ENCODE peak calls at places on chromosomes 4 and X, in ten cellular contexts. B is heart right ventricle; I is CD8-positive, alpha-beta T cell; K is suprapubic skin; G is left lung; W is lung; A is endothelial cell of umbilical vein; P is SK-N-SH; J is brain microvascular endothelial cell; V is effector memory CD4-positive, alpha-beta T cell. E is an unnamed sample.
A peak's percentile ranks its signal among the peaks of the same experiment; 100 is the strongest.

GRCh38 chr4:38821739-38822138 is 17.1 kb upstream of the TLR1 start:
- DNase-seq in A (no peak), G (no peak), I (no peak), B (no peak), J (no peak), V (no peak), P (no peak), W (no peak), K (no peak), E (no peak)

GRCh38 chr4:138175337-138175794 is 66.8 kb downstream of the SLC7A11 start:
- DNase-seq in P (no peak), G (no peak), W (no peak), J (peak; percentile 37), B (no peak), K (no peak), I (no peak), V (no peak), A (peak; percentile 55), E (peak; percentile 43)

GRCh38 chr4:183142566-183143545 is 43.8 kb downstream of the WWC2 start:
- DNase-seq in G (no peak), J (no peak), A (peak; percentile 55), W (no peak), P (peak; percentile 76), I (no peak), V (no peak), K (no peak), B (peak; percentile 75), E (no peak)

GRCh38 chr4:123452585-123452984 is 56.0 kb downstream of the SPRY1 start:
- DNase-seq in K (no peak), P (peak; percentile 49), W (peak; percentile 57), G (no peak), I (no peak), B (peak; percentile 40), A (peak; percentile 59), J (peak; percentile 91), V (no peak), E (peak; percentile 59)

GRCh38 chr4:19748470-19748869 is 503.2 kb upstream of the SLIT2 start:
- DNase-seq in B (peak; percentile 51), J (peak; percentile 64), P (no peak), V (no peak), K (no peak), G (no peak), I (no peak), A (peak; percentile 7), W (peak; percentile 56), E (peak; percentile 32)

GRCh38 chr4:167339781-167340180 is 105.5 kb upstream of the SPOCK3 start:
- DNase-seq in K (no peak), J (no peak), G (no peak), A (no peak), W (no peak), B (no peak), P (no peak), I (no peak), V (no peak), E (no peak)

GRCh38 chr4:122577808-122578781 is 42.8 kb downstream of the IL21 start:
- DNase-seq in P (peak; percentile 50), I (peak; percentile 57), V (peak; percentile 48), J (peak; percentile 47), G (no peak), K (no peak), A (peak; percentile 40), B (peak; percentile 5), W (no peak), E (peak; percentile 47)

GRCh38 chr4:108398326-108398725 is 222.1 kb upstream of the RPL34 start:
- DNase-seq in W (no peak), V (no peak), B (no peak), G (no peak), K (no peak), P (no peak), A (no peak), J (peak; percentile 5), I (peak; percentile 11), E (no peak)

GRCh38 chr4:186771624-186772023 is 48.0 kb upstream of the FAT1 start:
- DNase-seq in I (no peak), V (no peak), B (no peak), G (no peak), J (no peak), P (no peak), W (no peak), K (no peak), A (no peak), E (no peak)

GRCh38 chr4:10074767-10075105 is 41.9 kb downstream of the WDR1 start:
- DNase-seq in I (no peak), V (no peak), K (no peak), J (peak; percentile 75), A (peak; percentile 53), B (no peak), P (no peak), W (no peak), G (peak; percentile 45), E (no peak)

GRCh38 chr4:77538144-77538543 is 67.5 kb upstream of the CXCL13 start:
- DNase-seq in B (no peak), J (peak; percentile 36), A (peak; percentile 7), V (no peak), W (no peak), I (no peak), K (no peak), G (no peak), P (no peak), E (no peak)

GRCh38 chrX:28552882-28553829 is 34.1 kb upstream of the IL1RAPL1 start:
- DNase-seq in B (no peak), G (no peak), V (no peak), A (no peak), K (no peak), J (no peak), I (no peak), W (no peak), P (no peak), E (no peak)

GRCh38 chr4:181008164-181008563 is 1235.0 kb upstream of the TENM3 start:
- DNase-seq in I (no peak), V (no peak), G (no peak), W (no peak), J (peak; percentile 56), P (no peak), A (no peak), B (no peak), K (no peak), E (no peak)

GRCh38 chr4:87973283-87974169 is 2.0 kb upstream of the SPP1 start:
- DNase-seq in J (peak; percentile 76), P (peak; percentile 66), V (no peak), G (peak; percentile 24), A (peak; percentile 78), K (no peak), I (peak; percentile 28), B (peak; percentile 63), W (no peak), E (peak; percentile 47)

GRCh38 chrX:56130013-56130412 is 102.1 kb upstream of the KLF8 start:
- DNase-seq in J (no peak), A (no peak), B (no peak), V (no peak), P (no peak), W (no peak), G (no peak), K (no peak), I (no peak), E (no peak)

GRCh38 chrX:56130436-56130835 is 101.7 kb upstream of the KLF8 start:
- DNase-seq in J (no peak), K (no peak), P (no peak), A (no peak), G (no peak), B (no peak), V (no peak), W (no peak), I (no peak), E (no peak)
- H3K27me3 ChIP-seq in J (no peaks in the 10 kb centered on the region), K (no peaks in the 10 kb centered on the region), P (no peaks in the 10 kb centered on the region), A (no peaks in the 10 kb centered on the region), G (no peaks in the 10 kb centered on the region), B (no peaks in the 10 kb centered on the region), V (no peaks in the 10 kb centered on the region), W (no peaks in the 10 kb centered on the region), I (no peaks in the 10 kb centered on the region), E (no peaks in the 10 kb centered on the region)

GRCh38 chrX:110989447-110989846 is 106.5 kb upstream of the PAK3 start:
- DNase-seq in W (no peak), A (no peak), J (no peak), B (no peak), P (no peak), G (no peak), I (no peak), V (no peak), K (no peak), E (no peak)
- H3K27me3 ChIP-seq in W (peaks cover 6% of the 10 kb centered on the region), A (no peaks in the 10 kb centered on the region), J (no peaks in the 10 kb centered on the region), B (no peaks in the 10 kb centered on the region), P (peaks cover 5% of the 10 kb centered on the region), G (peaks cover under 1% of the 10 kb centered on the region), I (no peaks in the 10 kb centered on the region), V (no peaks in the 10 kb centered on the region), K (no peaks in the 10 kb centered on the region), E (no peaks in the 10 kb centered on the region)

GRCh38 chr4:93827272-93827947 is 1.1 kb upstream of the ATOH1 start:
- DNase-seq in K (no peak), W (no peak), G (no peak), V (no peak), A (no peak), J (no peak), I (no peak), B (no peak), P (peak; percentile 44), E (peak; percentile 62)
- H3K27me3 ChIP-seq in K (peaks cover 73% of the 10 kb centered on the region), W (peaks cover 14% of the 10 kb centered on the region), G (peaks cover 54% of the 10 kb centered on the region), V (peaks cover 28% of the 10 kb centered on the region), A (peaks cover 69% of the 10 kb centered on the region), J (peaks cover 51% of the 10 kb centered on the region), I (peaks cover 4% of the 10 kb centered on the region), B (peaks cover 74% of the 10 kb centered on the region), P (peaks cover 56% of the 10 kb centered on the region), E (peaks cover 37% of the 10 kb centered on the region)

DNA sequence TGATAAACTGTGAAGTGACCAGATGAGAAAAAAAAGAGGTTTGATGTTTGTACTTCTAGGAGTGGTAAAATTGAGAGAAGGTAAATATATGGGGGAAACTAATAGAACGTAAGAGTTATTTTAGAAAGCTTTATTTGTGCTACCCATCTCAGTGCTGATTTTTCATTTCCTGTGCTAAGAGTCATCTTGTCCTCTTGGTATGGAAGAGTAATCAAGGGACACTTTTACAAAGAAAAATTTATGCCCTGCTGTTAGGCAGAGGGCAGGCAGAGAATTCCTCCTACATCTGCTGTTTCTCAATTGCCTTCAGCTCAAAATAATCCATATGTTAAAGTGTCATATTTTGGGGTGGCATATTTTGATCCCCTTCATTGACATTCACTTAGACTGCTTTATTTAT is 49.6 kb upstream of the BMP2K start:
- DNase-seq in V (no peak), B (no peak), W (no peak), I (no peak), P (no peak), J (no peak), A (no peak), K (no peak), G (no peak), E (no peak)
- H3K27me3 ChIP-seq in V (no peaks in the 10 kb centered on the region), B (no peaks in the 10 kb centered on the region), W (no peaks in the 10 kb centered on the region), I (no peaks in the 10 kb centered on the region), P (no peaks in the 10 kb centered on the region), J (no peaks in the 10 kb centered on the region), A (no peaks in the 10 kb centered on the region), K (no peaks in the 10 kb centered on the region), G (no peaks in the 10 kb centered on the region), E (no peaks in the 10 kb centered on the region)

GRCh38 chrX:47751670-47752069 is 85.0 kb upstream of the ZNF81 start:
- DNase-seq in V (no peak), W (no peak), P (no peak), B (peak; percentile 5), A (no peak), I (peak; percentile 9), G (peak; percentile 54), J (no peak), K (no peak), E (peak; percentile 32)
- H3K27me3 ChIP-seq in V (no peaks in the 10 kb centered on the region), W (peaks cover 4% of the 10 kb centered on the region), P (peaks cover 11% of the 10 kb centered on the region), B (no peaks in the 10 kb centered on the region), A (no peaks in the 10 kb centered on the region), I (no peaks in the 10 kb centered on the region), G (no peaks in the 10 kb centered on the region), J (no peaks in the 10 kb centered on the region), K (no peaks in the 10 kb centered on the region), E (no peaks in the 10 kb centered on the region)